ENCODE peak calls at places on chromosomes 13 and 19, in seven cellular contexts. N is amygdala; F is stimulated activated CD8-positive, alpha-beta memory T cell treated with anti-CD3 and anti-CD28 coated beads, Interleukin-7, amount 100 ng/mL, for 4 hours; M is stimulated activated CD4-positive, alpha-beta T cell treated with anti-CD3 and anti-CD28 coated beads, Interleukin-2, amount 100 ng/mL, for 48 hours; Y is HT1080; X is AG08395; G is H9. I is an unnamed sample.

GRCh38 chr13:112567161-112567862 is 20.6 kb downstream of the TUBGCP3 start:
- DNase-seq in N (no peak), Y (no peak), F (no peak), X (no peak), G (no peak), M (no peak), I (no peak)

GRCh38 chr13:110912651-110913051 is 2.2 kb downstream of the ANKRD10 start:
- DNase-seq in G (no peak), Y (peak; percentile 35), X (peak; percentile 31), N (no peak), M (no peak), F (no peak), I (no peak)

GRCh38 chr13:39051157-39051556 is 12.9 kb downstream of the NHLRC3 start:
- DNase-seq in Y (peak; percentile 16), X (peak; percentile 35), G (no peak), M (no peak), N (no peak), F (no peak), I (no peak)

GRCh38 chr13:24713022-24713421 is 32.8 kb downstream of the ATP12A start:
- DNase-seq in M (no peak), X (no peak), Y (no peak), F (no peak), G (no peak), N (no peak), I (no peak)

GRCh38 chr13:81917829-81918228 is 1576.9 kb upstream of the SPRY2 start:
- DNase-seq in G (no peak), X (no peak), Y (no peak), F (no peak), M (no peak), N (no peak), I (no peak)

GRCh38 chr19:54459282-54460229 is 4.0 kb downstream of the LENG9 start:
- DNase-seq in N (no peak), X (no peak), F (no peak), Y (no peak), M (no peak), G (no peak), I (no peak)

GRCh38 chr19:8038815-8039214 is 13.7 kb upstream of the CCL25 start:
- DNase-seq in Y (no peak), X (no peak), G (no peak), M (no peak), N (no peak), F (no peak), I (no peak)

GRCh38 chr19:45115809-45116615 is 23.0 kb downstream of the PPP1R37 start:
- DNase-seq in G (no peak), N (no peak), X (no peak), F (no peak), Y (no peak), M (no peak), I (no peak)

GRCh38 chr19:46232029-46232428 is 2.5 kb downstream of the IGFL1 start:
- DNase-seq in M (no peak), X (no peak), N (no peak), Y (no peak), F (no peak), G (no peak), I (no peak)

GRCh38 chr19:58349590-58349989 is 3.7 kb downstream of the A1BG start:
- DNase-seq in M (no peak), F (no peak), X (no peak), Y (no peak), G (no peak), N (no peak), I (no peak)

GRCh38 chr13:60267498-60268202 is 103.9 kb upstream of the DIAPH3 start:
- DNase-seq in X (no peak), Y (peak; percentile 20), F (peak; percentile 5), G (peak; percentile 80), M (no peak), N (no peak), I (peak; percentile 64)

GRCh38 chr13:43133792-43134191 is 110.4 kb downstream of the DNAJC15 start:
- DNase-seq in F (no peak), M (no peak), X (no peak), G (no peak), Y (no peak), N (no peak), I (no peak)

GRCh38 chr13:73177017-73177416 is 118.2 kb downstream of the KLF5 start:
- DNase-seq in N (no peak), G (no peak), X (no peak), F (no peak), M (no peak), Y (no peak), I (no peak)

GRCh38 chr13:27487776-27488175 is 37.4 kb upstream of the MTIF3 start:
- DNase-seq in X (no peak), F (no peak), M (no peak), Y (no peak), G (no peak), N (no peak), I (no peak)

GRCh38 chr19:3543150-3544053 is 4.4 kb downstream of the TEKTIP1 start:
- DNase-seq in G (no peak), X (no peak), N (peak; percentile 61), Y (no peak), M (no peak), F (no peak), I (no peak)

GRCh38 chr13:107276936-107277335 is 709.0 kb upstream of the ARGLU1 start:
- DNase-seq in M (no peak), N (no peak), F (no peak), G (no peak), X (no peak), Y (no peak), I (no peak)

I was measured in ecto neural progenitor cell.